ENCODE peak calls at places on chromosomes 12 and 14, in ten cellular contexts. P is GM10248; U is colonic mucosa; R is upper lobe of right lung; O is stimulated activated CD4-positive, alpha-beta T cell treated with anti-CD3 and anti-CD28 coated beads, Interleukin-4, amount 100 ng/mL, for 24 hours; Z is tibial artery; W is SK-N-SH; T is ureter; V is NCI-H460; E is AG09319. A is an unnamed sample.
A peak's percentile ranks its signal among the peaks of the same experiment; 100 is the strongest.

GRCh38 chr14:99708449-99708848 is 24.4 kb downstream of the CYP46A1 start:
- DNase-seq in P (no peak), U (no peak), R (no peak), O (no peak), Z (no peak), W (no peak), T (no peak), V (no peak), E (no peak), A (no peak)

GRCh38 chr14:101055106-101055662 is 151.7 kb upstream of the RTL1 start:
- DNase-seq in P (no peak), U (no peak), R (no peak), O (no peak), Z (no peak), W (no peak), T (no peak), V (no peak), E (no peak), A (no peak)

GRCh38 chr14:54197369-54197768 is 199.4 kb upstream of the CDKN3 start:
- DNase-seq in P (no peak), U (no peak), R (no peak), O (no peak), Z (no peak), W (no peak), T (no peak), V (no peak), E (no peak), A (no peak)

GRCh38 chr12:57726151-57726883 is 12.2 kb downstream of the AGAP2 start:
- DNase-seq in P (peak; percentile 16), U (peak; percentile 88), R (peak; percentile 90), O (no peak), Z (peak; percentile 68), W (peak; percentile 96), T (peak; percentile 81), V (peak; percentile 88), E (peak; percentile 55), A (no peak)

GRCh38 chr12:98656289-98657101 is 11.4 kb downstream of the APAF1 start:
- DNase-seq in P (peak; percentile 26), U (no peak), R (no peak), O (no peak), Z (no peak), W (no peak), T (no peak), V (no peak), E (no peak), A (no peak)

GRCh38 chr12:113184098-113184899 is 979 bp downstream of the DDX54 start:
- DNase-seq in P (no peak), U (no peak), R (no peak), O (no peak), Z (no peak), W (no peak), T (no peak), V (no peak), E (no peak), A (no peak)

GRCh38 chr12:53960187-53961024 is 5.7 kb downstream of the HOXC12 start:
- DNase-seq in P (no peak), U (no peak), R (no peak), O (no peak), Z (no peak), W (no peak), T (no peak), V (no peak), E (no peak), A (no peak)

GRCh38 chr14:71242237-71242748 is 335.0 kb downstream of the PCNX1 start:
- DNase-seq in P (no peak), U (no peak), R (no peak), O (no peak), Z (peak; percentile 30), W (peak; percentile 75), T (no peak), V (no peak), E (no peak), A (no peak)

GRCh38 chr14:22837059-22837749 is 819 bp downstream of the MMP14 start:
- DNase-seq in P (no peak), U (peak; percentile 65), R (peak; percentile 84), O (no peak), Z (peak; percentile 59), W (peak; percentile 62), T (peak; percentile 72), V (no peak), E (no peak), A (peak; percentile 17)

GRCh38 chr12:123387508-123388217 is 3.7 kb downstream of the KMT5A start:
- DNase-seq in P (no peak), U (no peak), R (no peak), O (no peak), Z (no peak), W (no peak), T (no peak), V (no peak), E (no peak), A (no peak)

GRCh38 chr14:31270196-31270772 is 62.7 kb upstream of the HECTD1 start:
- DNase-seq in P (no peak), U (peak; percentile 26), R (peak; percentile 69), O (peak; percentile 7), Z (no peak), W (no peak), T (no peak), V (peak; percentile 25), E (no peak), A (no peak)

GRCh38 chr14:36518586-36519430 is 1.2 kb downstream of the NKX2-1 start:
- DNase-seq in P (peak; percentile 18), U (no peak), R (peak; percentile 69), O (no peak), Z (no peak), W (peak; percentile 26), T (no peak), V (no peak), E (no peak), A (no peak)

GRCh38 chr12:19191563-19191962 is 62.0 kb downstream of the PLEKHA5 start:
- DNase-seq in P (no peak), U (no peak), R (no peak), O (no peak), Z (no peak), W (no peak), T (no peak), V (no peak), E (no peak), A (no peak)

GRCh38 chr12:94628369-94628768 is 22.0 kb downstream of the TMCC3 start:
- DNase-seq in P (no peak), U (no peak), R (no peak), O (no peak), Z (no peak), W (no peak), T (no peak), V (no peak), E (no peak), A (no peak)

GRCh38 chr12:47777741-47778558 is 4.9 kb downstream of the SLC48A1 start:
- DNase-seq in P (no peak), U (no peak), R (peak; percentile 63), O (no peak), Z (peak; percentile 64), W (peak; percentile 72), T (no peak), V (no peak), E (no peak), A (no peak)

GRCh38 chr12:2633825-2634200 is 161.0 kb upstream of the FKBP4 start:
- DNase-seq in P (no peak), U (peak; percentile 53), R (no peak), O (no peak), Z (no peak), W (no peak), T (no peak), V (no peak), E (no peak), A (no peak)

GRCh38 chr12:4290011-4290790 is 16.6 kb downstream of the CCND2 start:
- DNase-seq in P (no peak), U (no peak), R (no peak), O (no peak), Z (no peak), W (no peak), T (no peak), V (no peak), E (no peak), A (no peak)

GRCh38 chr14:90691627-90692026 is 124.6 kb downstream of the TTC7B start:
- DNase-seq in P (no peak), U (no peak), R (no peak), O (no peak), Z (no peak), W (no peak), T (no peak), V (no peak), E (no peak), A (no peak)

GRCh38 chr12:66915312-66915904 is 236.5 kb upstream of the GRIP1 start:
- DNase-seq in P (no peak), U (no peak), R (no peak), O (no peak), Z (no peak), W (no peak), T (no peak), V (no peak), E (no peak), A (no peak)

GRCh38 chr14:102187044-102187443 is 47.3 kb downstream of the WDR20 start:
- DNase-seq in P (no peak), U (no peak), R (no peak), O (no peak), Z (no peak), W (no peak), T (no peak), V (peak; percentile 39), E (peak; percentile 57), A (no peak)

GRCh38 chr12:124680863-124681778 is 113.7 kb upstream of the NCOR2 start:
- DNase-seq in P (peak; percentile 66), U (peak; percentile 42), R (no peak), O (peak; percentile 32), Z (peak; percentile 83), W (peak; percentile 64), T (no peak), V (peak; percentile 91), E (peak; percentile 77), A (peak; percentile 84)

GRCh38 chr14:38868415-38869290 is 234.4 kb downstream of the SEC23A start:
- DNase-seq in P (no peak), U (no peak), R (no peak), O (no peak), Z (no peak), W (no peak), T (no peak), V (no peak), E (no peak), A (no peak)

GRCh38 chr14:37230551-37231194 is 32.9 kb downstream of the MIPOL1 start:
- DNase-seq in P (peak; percentile 21), U (no peak), R (no peak), O (no peak), Z (no peak), W (peak; percentile 11), T (no peak), V (peak; percentile 71), E (peak; percentile 25), A (no peak)

GRCh38 chr14:20606190-20606901 is 15.2 kb upstream of the RNASE12 start:
- DNase-seq in P (no peak), U (peak; percentile 55), R (no peak), O (no peak), Z (no peak), W (peak; percentile 34), T (no peak), V (peak; percentile 50), E (no peak), A (no peak)

GRCh38 chr14:55697358-55697985 is 117.5 kb downstream of the KTN1 start:
- DNase-seq in P (no peak), U (peak; percentile 29), R (no peak), O (no peak), Z (no peak), W (no peak), T (no peak), V (no peak), E (no peak), A (no peak)

GRCh38 chr12:5705791-5706190 is 239.3 kb downstream of the ANO2 start:
- DNase-seq in P (no peak), U (no peak), R (no peak), O (no peak), Z (no peak), W (no peak), T (no peak), V (no peak), E (no peak), A (no peak)

GRCh38 chr14:103284574-103285467 is 49.2 kb upstream of the EIF5 start:
- DNase-seq in P (no peak), U (no peak), R (no peak), O (no peak), Z (no peak), W (no peak), T (no peak), V (no peak), E (no peak), A (no peak)

GRCh38 chr12:3538691-3539030 is 47.7 kb downstream of the PRMT8 start:
- DNase-seq in P (no peak), U (no peak), R (no peak), O (no peak), Z (no peak), W (no peak), T (no peak), V (no peak), E (no peak), A (no peak)

A was measured in stimulated activated naive B cell treated with anti-CD40 and anti-IgM and Interleukin-4, amounts not matched to agents 10 μg/mL and 1 μg/mL and 100 μg/mL, for 72 hours.